ENCODE peak calls at places on chromosome 15, in nine cellular contexts. P is fibroblast of mammary gland, X is esophagus muscularis mucosa, U is endothelial cell of umbilical vein, Z is GM13976, H is fibroblast of pulmonary artery, N is sigmoid colon, B is lower lobe of right lung, V is adrenal gland. D is an unnamed sample.

GRCh38 chr15:42405876-42406482 is 46.7 kb downstream of the CAPN3 start:
- DNase-seq in P (peak; percentile 12), X (no peak), U (no peak), Z (no peak), H (no peak), N (no peak), B (no peak), V (no peak), D (no peak)

GRCh38 chr15:42547926-42548257 is 701 bp downstream of the LRRC57 start:
- DNase-seq in P (no peak), X (no peak), U (no peak), Z (no peak), H (peak; percentile 45), N (no peak), B (no peak), V (no peak), D (no peak)

GRCh38 chr15:79635149-79635771 is 203.1 kb downstream of the MINAR1 start:
- DNase-seq in P (no peak), X (peak; percentile 87), U (no peak), Z (no peak), H (no peak), N (no peak), B (no peak), V (no peak), D (no peak)

GRCh38 chr15:83282859-83283812 is 1.3 kb downstream of the BNC1 start:
- DNase-seq in P (peak; percentile 61), X (peak; percentile 78), U (peak; percentile 47), Z (peak; percentile 22), H (peak; percentile 62), N (no peak), B (no peak), V (no peak), D (peak; percentile 83)

GRCh38 chr15:40103864-40104271 is 4.8 kb downstream of the BMF start:
- DNase-seq in P (no peak), X (no peak), U (no peak), Z (no peak), H (no peak), N (no peak), B (no peak), V (no peak), D (no peak)

GRCh38 chr15:90266061-90266431 is 574 bp downstream of the NGRN start:
- DNase-seq in P (peak; percentile 25), X (no peak), U (no peak), Z (peak; percentile 35), H (peak; percentile 29), N (peak; percentile 73), B (no peak), V (peak; percentile 47), D (no peak)

GRCh38 chr15:40787344-40787841 is 17.6 kb downstream of the C15orf62 start:
- DNase-seq in P (peak; percentile 79), X (no peak), U (peak; percentile 71), Z (no peak), H (peak; percentile 78), N (peak; percentile 61), B (peak; percentile 63), V (no peak), D (peak; percentile 88)

GRCh38 chr15:52228928-52229327 is 37.7 kb upstream of the GNB5 start:
- DNase-seq in P (no peak), X (no peak), U (no peak), Z (no peak), H (peak; percentile 20), N (no peak), B (no peak), V (peak; percentile 37), D (peak; percentile 83)

GRCh38 chr15:40267670-40268069 is 15.2 kb downstream of the ANKRD63 start:
- DNase-seq in P (no peak), X (no peak), U (no peak), Z (no peak), H (no peak), N (no peak), B (no peak), V (no peak), D (no peak)

GRCh38 chr15:59687831-59688230 is 1.3 kb downstream of the BNIP2 start:
- DNase-seq in P (peak; percentile 36), X (no peak), U (peak; percentile 61), Z (peak; percentile 23), H (peak; percentile 62), N (no peak), B (no peak), V (no peak), D (no peak)

DNA sequence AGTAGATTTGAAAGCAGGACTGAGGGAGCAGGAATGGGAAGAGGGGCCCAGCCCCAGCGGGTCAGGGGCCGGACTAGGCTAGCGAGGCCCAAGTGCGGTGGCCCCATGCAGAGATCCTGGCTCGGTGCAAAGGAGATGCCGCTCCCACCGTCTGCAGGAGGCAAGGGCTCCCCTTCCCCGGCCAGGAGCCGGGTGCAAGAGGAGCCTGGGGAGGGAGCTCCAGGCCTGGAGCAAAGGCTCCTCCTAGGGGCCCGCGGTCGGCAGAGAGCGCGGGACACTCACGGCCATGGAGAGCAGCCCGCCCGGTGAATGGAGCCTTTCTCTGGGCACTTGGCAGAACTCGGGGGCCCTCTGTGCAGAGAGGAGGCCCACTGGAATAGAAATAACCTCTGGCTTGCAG is 43.2 kb upstream of the USP3 start:
- DNase-seq in P (no peak), X (no peak), U (no peak), Z (no peak), H (peak; percentile 44), N (no peak), B (no peak), V (no peak), D (no peak)
- TF ChIP-seq CTCF in P (no peak), X (no peak), U (no peak), Z (no peak), H (peak; percentile 21), N (no peak), B (no peak), V (no peak), D (no peak)

DNA sequence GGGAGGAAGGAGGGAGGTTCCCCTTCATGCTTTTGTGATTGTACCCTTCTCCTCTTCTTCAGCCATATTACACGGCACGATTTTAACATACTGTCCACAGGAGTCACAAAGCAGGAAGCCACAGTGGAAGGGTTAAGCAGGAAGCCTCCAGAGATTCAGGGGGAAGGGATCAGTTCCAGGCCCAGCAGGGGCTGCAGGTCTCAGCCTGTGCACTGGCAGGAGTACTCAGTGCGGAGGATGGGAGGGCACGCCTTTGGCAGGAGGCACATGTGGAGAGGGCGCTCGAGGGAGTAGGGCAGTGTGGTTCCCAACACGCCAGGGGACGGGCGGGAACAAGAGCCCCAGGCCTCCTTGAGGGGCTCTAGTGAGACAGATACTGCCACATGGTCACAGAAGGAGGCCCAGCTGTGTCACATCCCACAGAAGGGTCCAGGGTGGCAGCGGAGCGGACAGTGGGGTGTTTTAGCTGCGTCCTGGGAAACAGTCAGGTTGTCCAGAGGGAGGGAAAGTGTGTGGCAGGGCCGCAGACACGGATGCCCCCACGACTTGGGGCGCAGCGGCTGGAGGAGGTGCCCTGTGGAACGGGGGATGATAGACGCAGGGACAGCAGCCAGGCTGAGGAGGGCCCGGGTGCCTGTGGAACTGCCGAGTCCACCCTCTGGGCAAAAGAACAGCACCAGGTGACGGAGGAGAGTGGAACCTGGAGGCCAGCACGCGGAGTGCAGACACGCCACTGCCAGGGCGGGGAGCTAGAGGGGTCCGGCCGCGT is 77.5 kb downstream of the CHSY1 start:
- DNase-seq in P (no peak), X (no peak), U (no peak), Z (no peak), H (no peak), N (no peak), B (no peak), V (no peak), D (no peak)
- TF ChIP-seq CTCF in P (no peak), X (no peak), U (no peak), Z (no peak), H (no peak), N (no peak), B (no peak), V (no peak), D (no peak)

DNA sequence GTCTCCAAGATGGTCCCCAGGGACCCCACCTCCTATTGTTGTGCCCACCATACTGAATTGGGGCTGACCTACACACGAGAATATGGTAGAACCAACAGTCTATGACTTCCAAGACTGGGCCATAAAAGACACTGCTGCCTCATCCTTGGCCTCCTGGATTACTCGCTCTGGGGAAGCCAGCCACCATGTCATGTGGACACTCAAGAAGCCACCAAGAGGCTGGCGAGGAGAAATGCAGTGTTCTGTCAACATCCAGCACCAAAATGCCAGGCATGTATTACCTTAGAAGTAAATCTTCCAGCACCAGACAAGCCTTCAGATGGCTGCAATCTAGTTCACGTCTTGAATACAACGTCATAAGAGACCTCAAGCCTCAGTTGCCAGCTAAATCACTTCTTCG is 17.1 kb upstream of the TPM1 start:
- DNase-seq in P (no peak), X (no peak), U (no peak), Z (no peak), H (no peak), N (no peak), B (no peak), V (no peak), D (no peak)
- TF ChIP-seq CTCF in P (no peak), X (no peak), U (no peak), Z (no peak), H (no peak), N (no peak), B (no peak), V (no peak), D (no peak)

GRCh38 chr15:72155635-72156616 is 37.7 kb downstream of the SENP8 start:
- DNase-seq in P (peak; percentile 76), X (peak; percentile 96), U (peak; percentile 83), Z (peak; percentile 80), H (peak; percentile 87), N (peak; percentile 89), B (peak; percentile 85), V (peak; percentile 87), D (peak; percentile 89)
- TF ChIP-seq CTCF in P (peak; percentile 92), X (peak; percentile 90), U (peak; percentile 80), Z (peak; percentile 76), H (peak; percentile 92), N (peak; percentile 78), B (peak; percentile 84), V (peak; percentile 92), D (peak; percentile 93)

DNA sequence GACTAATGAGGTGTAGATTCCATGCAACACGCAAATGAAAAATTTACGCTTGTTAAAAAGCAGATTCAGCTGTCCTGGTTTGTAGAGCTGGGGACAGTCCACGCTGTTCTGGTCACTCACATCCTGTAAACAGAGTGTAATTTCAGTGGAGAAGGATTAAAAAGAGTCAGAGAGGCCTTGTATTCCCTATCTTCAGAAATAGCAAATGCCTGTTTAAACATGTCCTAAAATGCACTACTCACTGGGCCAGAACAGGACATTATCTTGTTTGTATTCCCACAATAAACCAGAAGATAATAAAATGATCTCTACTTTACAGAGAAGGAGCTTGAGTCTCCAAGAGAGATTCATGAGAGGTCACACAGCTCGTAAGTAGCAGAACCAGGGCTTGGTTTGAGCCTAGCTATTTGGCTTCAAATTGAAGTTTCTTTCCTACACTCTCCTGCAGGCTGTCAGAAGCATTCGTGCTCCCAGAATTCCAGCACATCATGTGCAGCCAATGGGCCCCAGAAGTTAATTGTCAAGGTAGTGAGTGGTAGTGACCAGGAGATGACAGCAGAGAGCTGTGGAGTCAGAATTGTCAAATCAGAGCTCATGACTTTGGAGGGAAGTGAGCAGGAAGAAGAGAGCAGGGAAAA is 242.5 kb downstream of the ATP8B4 start:
- DNase-seq in P (no peak), X (peak; percentile 45), U (no peak), Z (no peak), H (no peak), N (no peak), B (no peak), V (no peak), D (no peak)
- TF ChIP-seq CTCF in P (peak; percentile 35), X (no peak), U (no peak), Z (peak; percentile 2), H (peak; percentile 4), N (peak; percentile 27), B (peak; percentile 40), V (peak; percentile 36), D (peak; percentile 12)